ENCODE peak calls at places on chromosomes 11 and 22, in four cellular contexts. Q is right lobe of liver, L is prostate gland, O is GM12878. H is an unnamed sample.

GRCh38 chr22:25759825-25760231 is 17.8 kb downstream of the MYO18B start:
- DNase-seq in L (no peak), O (no peak), Q (no peak), H (no peak)

GRCh38 chr22:24059121-24059520 is 48.0 kb downstream of the CABIN1 start:
- DNase-seq in Q (no peak), O (no peak), L (no peak), H (peak; percentile 70)

GRCh38 chr11:116640641-116641402 is 132.0 kb downstream of the BUD13 start:
- DNase-seq in O (no peak), L (no peak), Q (no peak), H (no peak)

GRCh38 chr11:117979481-117980211 is 6.5 kb upstream of the IL10RA start:
- DNase-seq in L (no peak), O (peak; percentile 82), Q (no peak), H (no peak)

GRCh38 chr11:47724041-47724729 is 9.0 kb upstream of the AGBL2 start:
- DNase-seq in O (no peak), Q (peak; percentile 76), L (no peak), H (no peak)

GRCh38 chr11:45279645-45280044 is 6.5 kb downstream of the SYT13 start:
- DNase-seq in Q (no peak), L (no peak), O (no peak), H (no peak)

GRCh38 chr22:25098445-25099081 is 101.1 kb upstream of the CRYBB3 start:
- DNase-seq in Q (no peak), L (no peak), O (no peak), H (no peak)

GRCh38 chr11:116244889-116245288 is 527.9 kb downstream of the BUD13 start:
- DNase-seq in L (no peak), Q (no peak), O (no peak), H (no peak)

GRCh38 chr22:17536269-17536668 is 27.0 kb upstream of the SLC25A18 start:
- DNase-seq in O (no peak), L (no peak), Q (no peak), H (no peak)

GRCh38 chr22:36285017-36285416 is 32.1 kb downstream of the APOL1 start:
- DNase-seq in O (no peak), Q (no peak), L (no peak), H (no peak)

GRCh38 chr22:50015451-50016307 is 3.1 kb upstream of the IL17REL start:
- DNase-seq in O (no peak), Q (no peak), L (no peak), H (no peak)

GRCh38 chr11:70672991-70673670 is 274.8 kb downstream of the CTTN start:
- DNase-seq in Q (no peak), O (no peak), L (no peak), H (no peak)

GRCh38 chr22:19871845-19872778 is 17.4 kb upstream of the GNB1L start:
- DNase-seq in L (no peak), Q (peak; percentile 48), O (no peak), H (no peak)

GRCh38 chr22:45105281-45105700 is 58.4 kb upstream of the NUP50 start:
- DNase-seq in O (no peak), Q (no peak), L (peak; percentile 74), H (no peak)

GRCh38 chr11:128409476-128409875 is 177.9 kb downstream of the ETS1 start:
- DNase-seq in L (no peak), O (no peak), Q (no peak), H (no peak)

GRCh38 chr11:130422251-130422995 is 6.0 kb downstream of the ADAMTS8 start:
- DNase-seq in Q (no peak), L (no peak), O (no peak), H (no peak)

GRCh38 chr11:2886191-2886894 is 768 bp upstream of the CDKN1C start:
- DNase-seq in O (no peak), Q (no peak), L (no peak), H (no peak)

GRCh38 chr11:68806931-68807844 is 34.5 kb downstream of the CPT1A start:
- DNase-seq in Q (no peak), O (no peak), L (no peak), H (no peak)

GRCh38 chr11:44219830-44220778 is 89.8 kb downstream of the ALX4 start:
- DNase-seq in Q (no peak), L (no peak), O (no peak), H (no peak)

GRCh38 chr11:2772544-2773031 is 72.8 kb upstream of the KCNQ1OT1 start:
- DNase-seq in Q (no peak), L (peak; percentile 2), O (no peak), H (no peak)

GRCh38 chr11:82733444-82734119 is at the start of gene FAM181B:
- DNase-seq in O (no peak), L (no peak), Q (peak; percentile 49), H (peak; percentile 37)

GRCh38 chr11:861105-861479 is 18.4 kb downstream of the TSPAN4 start:
- DNase-seq in O (no peak), L (no peak), Q (no peak), H (no peak)

GRCh38 chr11:10461276-10461790 is 6.3 kb downstream of the AMPD3 start:
- DNase-seq in L (no peak), Q (no peak), O (no peak), H (no peak)

GRCh38 chr11:834371-835316 is 1.9 kb downstream of the CD151 start:
- DNase-seq in L (peak; percentile 59), O (no peak), Q (peak; percentile 90), H (no peak)

GRCh38 chr22:22391543-22391942 is 117.0 kb downstream of the ZNF280B start:
- DNase-seq in L (no peak), Q (no peak), O (no peak), H (no peak)

GRCh38 chr22:36770116-36770945 is 5.6 kb downstream of the IFT27 start:
- DNase-seq in L (no peak), O (no peak), Q (no peak), H (no peak)

GRCh38 chr22:22709719-22710445 is 65.5 kb downstream of the GGTLC2 start:
- DNase-seq in O (no peak), Q (peak; percentile 74), L (no peak), H (no peak)

GRCh38 chr11:35735903-35736302 is 73.3 kb downstream of the TRIM44 start:
- DNase-seq in O (no peak), Q (no peak), L (no peak), H (no peak)

GRCh38 chr22:30398685-30399680 is 2.2 kb downstream of the SEC14L2 start:
- DNase-seq in L (peak; percentile 27), O (no peak), Q (peak; percentile 75), H (no peak)

GRCh38 chr22:41217553-41218157 is 12.5 kb downstream of the L3MBTL2 start:
- DNase-seq in Q (no peak), O (no peak), L (peak; percentile 20), H (peak; percentile 72)

GRCh38 chr22:24005201-24005600 is at the start of gene GSTT4:
- DNase-seq in L (no peak), Q (no peak), O (no peak), H (no peak)

GRCh38 chr22:28791124-28791523 is 9.2 kb downstream of the XBP1 start:
- DNase-seq in L (no peak), Q (no peak), O (no peak), H (no peak)

GRCh38 chr11:61699737-61700160 is 19.6 kb downstream of the DAGLA start:
- DNase-seq in L (peak; percentile 73), Q (no peak), O (no peak), H (no peak)

GRCh38 chr11:74577624-74578396 is 14.6 kb upstream of the POLD3 start:
- DNase-seq in O (no peak), Q (no peak), L (no peak), H (no peak)

GRCh38 chr11:18105086-18105801 is 638 bp downstream of the SAAL1 start:
- DNase-seq in Q (no peak), L (no peak), O (no peak), H (no peak)

DNA sequence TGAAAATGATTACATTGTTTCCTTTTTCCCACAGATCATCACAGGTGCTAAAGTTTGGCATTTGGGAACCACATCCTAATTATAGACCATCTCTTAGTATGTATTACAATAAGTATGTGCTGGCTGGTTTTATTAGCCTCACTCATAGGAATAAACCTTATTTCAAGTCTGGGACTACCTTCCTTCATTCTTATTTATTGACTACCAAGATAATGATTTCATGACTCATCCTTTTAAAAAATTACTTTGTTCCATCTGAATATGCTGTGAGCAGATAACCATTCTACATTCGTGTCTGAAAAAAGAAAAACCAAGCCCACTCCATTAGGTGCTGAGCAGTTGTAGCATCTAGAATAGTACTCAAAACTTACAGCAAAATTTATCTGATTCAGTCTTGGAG is 12.3 kb downstream of the TNRC6B start:
- DNase-seq in O (no peak), Q (no peak), L (no peak), H (no peak)
- H3K4me1 ChIP-seq in O (peaks cover 7% of the 10 kb centered on the region), Q (peaks cover 39% of the 10 kb centered on the region), L (peaks cover 8% of the 10 kb centered on the region), H (peaks cover 11% of the 10 kb centered on the region)

GRCh38 chr11:31819533-31820437 is 8.7 kb upstream of the PAX6 start:
- DNase-seq in Q (no peak), O (no peak), L (no peak), H (no peak)

GRCh38 chr11:31818874-31819331 is 7.8 kb upstream of the PAX6 start:
- DNase-seq in L (no peak), Q (no peak), O (no peak), H (no peak)

GRCh38 chr11:31816467-31817053 is 5.4 kb upstream of the PAX6 start:
- DNase-seq in L (no peak), O (no peak), Q (no peak), H (no peak)

GRCh38 chr11:31817054-31817620 is 6.0 kb upstream of the PAX6 start:
- DNase-seq in Q (no peak), L (no peak), O (no peak), H (no peak)

GRCh38 chr11:31817621-31818493 is 6.7 kb upstream of the PAX6 start:
- DNase-seq in Q (no peak), L (no peak), O (no peak), H (no peak)
- TF ChIP-seq POLR2A in Q (no peak), L (no peak), O (no peak), H (no peak)

DNA sequence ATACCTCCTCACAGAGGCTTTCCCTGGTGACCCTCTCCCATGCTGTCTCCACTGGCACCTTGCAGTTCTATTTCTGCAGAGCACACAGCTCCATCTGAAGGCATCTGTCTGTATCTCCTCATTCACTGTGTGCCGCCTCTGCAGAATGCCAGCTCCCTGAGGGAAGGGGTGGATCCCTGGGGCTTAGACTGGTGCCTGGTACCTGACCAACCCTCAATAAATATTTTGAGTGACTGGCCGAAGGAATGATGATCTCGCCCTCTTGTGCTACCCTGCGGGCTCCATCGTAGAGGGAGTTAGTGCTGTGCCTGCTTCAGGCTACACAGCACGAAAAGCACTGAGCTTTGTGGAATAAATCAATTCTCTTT is 1.6 kb downstream of the CBX7 start:
- DNase-seq in L (no peak), O (no peak), Q (no peak), H (no peak)
- H3K4me1 ChIP-seq in L (peaks cover 23% of the 10 kb centered on the region), O (peaks cover 49% of the 10 kb centered on the region), Q (no peaks in the 10 kb centered on the region), H (no peaks in the 10 kb centered on the region)

GRCh38 chr22:31628362-31628761 is 33.7 kb downstream of the PISD start:
- DNase-seq in L (no peak), O (no peak), Q (no peak), H (no peak)

GRCh38 chr22:31628969-31629723 is 32.9 kb downstream of the PISD start:
- DNase-seq in O (no peak), Q (no peak), L (no peak), H (no peak)

GRCh38 chr22:31629741-31630184 is 32.3 kb downstream of the PISD start:
- DNase-seq in Q (no peak), O (no peak), L (no peak), H (no peak)

GRCh38 chr22:31631381-31631780 is 30.6 kb downstream of the PISD start:
- DNase-seq in Q (no peak), O (no peak), L (no peak), H (no peak)

GRCh38 chr22:31630331-31631329 is 31.4 kb downstream of the PISD start:
- DNase-seq in Q (peak; percentile 84), O (no peak), L (peak; percentile 43), H (peak; percentile 55)
- TF ChIP-seq POLR2A in Q (peak; percentile 30), O (peak; percentile 58), L (no peak), H (no peak)

GRCh38 chr11:46332093-46332567 is 15.1 kb upstream of the DGKZ start:
- DNase-seq in L (no peak), O (no peak), Q (no peak), H (no peak)
- H3K4me1 ChIP-seq in L (no peaks in the 10 kb centered on the region), O (no peaks in the 10 kb centered on the region), Q (no peaks in the 10 kb centered on the region), H (peaks cover 8% of the 10 kb centered on the region)